ENCODE peak calls at places on chromosomes 3 and 15, in nine cellular contexts. N is glutamatergic neuron, G is AG08395, Z is psoas muscle, F is HuH-7.5, T is foreskin fibroblast, X is OCI-LY7, V is HS-27A, D is nephron progenitor cell. H is an unnamed sample.

GRCh38 chr15:49877117-49877860 is 241.7 kb downstream of the ATP8B4 start:
- DNase-seq in V (no peak), D (no peak), N (no peak), Z (no peak), X (no peak), G (peak; percentile 30), T (peak; percentile 58), F (no peak), H (no peak)

GRCh38 chr15:52406601-52407000 is 111.0 kb upstream of the MYO5C start:
- DNase-seq in D (no peak), G (no peak), X (no peak), Z (no peak), N (no peak), V (no peak), T (no peak), F (no peak), H (no peak)

GRCh38 chr15:64105113-64105704 is 9.4 kb downstream of the SNX1 start:
- DNase-seq in F (no peak), D (no peak), N (no peak), X (no peak), V (no peak), G (peak; percentile 61), Z (no peak), T (peak; percentile 54), H (no peak)

GRCh38 chr3:27528798-27529197 is 44.6 kb upstream of the SLC4A7 start:
- DNase-seq in X (no peak), G (no peak), F (no peak), T (no peak), V (no peak), Z (no peak), D (no peak), N (no peak), H (no peak)

GRCh38 chr3:43405888-43406636 is 119.7 kb downstream of the SNRK start:
- DNase-seq in D (no peak), Z (peak; percentile 58), X (no peak), V (no peak), G (no peak), F (no peak), N (no peak), T (peak; percentile 8), H (no peak)

GRCh38 chr15:22850055-22850454 is 11.6 kb downstream of the NIPA2 start:
- DNase-seq in N (no peak), Z (no peak), D (no peak), G (no peak), X (no peak), T (peak; percentile 43), F (no peak), V (no peak), H (no peak)

GRCh38 chr3:158494657-158495056 is 76.3 kb upstream of the MLF1 start:
- DNase-seq in N (no peak), V (no peak), T (no peak), D (no peak), G (no peak), X (no peak), F (no peak), Z (no peak), H (no peak)

GRCh38 chr15:68012911-68013310 is 41.2 kb upstream of the PIAS1 start:
- DNase-seq in X (no peak), N (no peak), F (no peak), T (no peak), Z (no peak), G (no peak), V (no peak), D (no peak), H (no peak)

GRCh38 chr15:31340047-31340446 is 13.4 kb downstream of the KLF13 start:
- DNase-seq in G (no peak), T (no peak), D (no peak), F (no peak), Z (no peak), N (no peak), V (no peak), X (no peak), H (no peak)

GRCh38 chr3:13513051-13513912 is 33.2 kb downstream of the HDAC11 start:
- DNase-seq in N (no peak), T (peak; percentile 84), V (no peak), X (no peak), D (no peak), F (no peak), G (peak; percentile 82), Z (no peak), H (no peak)

GRCh38 chr3:150006774-150007173 is 36.1 kb upstream of the PFN2 start:
- DNase-seq in F (no peak), T (peak; percentile 14), N (no peak), Z (no peak), V (no peak), D (no peak), G (no peak), X (no peak), H (no peak)

GRCh38 chr3:186519021-186519658 is 25.0 kb downstream of the CRYGS start:
- DNase-seq in Z (no peak), V (no peak), X (peak; percentile 41), F (no peak), D (no peak), G (no peak), N (no peak), T (no peak), H (no peak)

GRCh38 chr3:148190441-148190990 is 507.2 kb upstream of the AGTR1 start:
- DNase-seq in N (no peak), G (no peak), V (no peak), X (no peak), F (no peak), T (no peak), Z (no peak), D (no peak), H (no peak)

GRCh38 chr3:167887096-167887495 is 151.6 kb downstream of the SERPINI1 start:
- DNase-seq in Z (no peak), V (no peak), G (no peak), F (no peak), N (no peak), T (peak; percentile 19), D (no peak), X (no peak), H (no peak)

GRCh38 chr3:107675233-107675900 is 152.6 kb downstream of the BBX start:
- DNase-seq in F (no peak), Z (no peak), T (no peak), G (no peak), D (no peak), V (no peak), X (peak; percentile 79), N (no peak), H (peak; percentile 70)

GRCh38 chr3:111616417-111617105 is 21.4 kb upstream of the ZBED2 start:
- DNase-seq in T (peak; percentile 25), F (no peak), G (peak; percentile 11), V (no peak), X (peak; percentile 2), D (no peak), Z (no peak), N (no peak), H (peak; percentile 17)

H was measured in NAMALWA.